ENCODE peak calls at places on chromosomes 7 and 10, in nine cellular contexts. A is heart left ventricle, E is BJ, P is cardiac fibroblast, X is cardiac muscle cell, I is tibial artery, V is endothelial cell, T is ovary, M is pancreas. J is an unnamed sample.

GRCh38 chr7:2438775-2439174 is 35.4 kb downstream of the CHST12 start:
- DNase-seq in V (no peak), I (no peak), M (no peak), E (no peak), X (no peak), T (no peak), A (no peak), P (no peak), J (no peak)

GRCh38 chr7:101017099-101017777 is 2.6 kb upstream of the MUC17 start:
- DNase-seq in P (peak), E (peak), M (no peak), V (peak), I (no peak), T (peak), A (peak), X (peak), J (peak)

GRCh38 chr7:4479367-4480039 is 202.6 kb upstream of the FOXK1 start:
- DNase-seq in T (no peak), V (no peak), E (no peak), M (no peak), P (peak), A (no peak), X (peak), I (no peak), J (no peak)

GRCh38 chr7:13017881-13018280 is 330.4 kb downstream of the ARL4A start:
- DNase-seq in A (no peak), I (no peak), X (no peak), P (no peak), M (no peak), E (no peak), T (no peak), V (no peak), J (no peak)

GRCh38 chr7:49245062-49245461 is 320.7 kb downstream of the CDC14C start:
- DNase-seq in X (no peak), M (no peak), E (no peak), A (no peak), I (no peak), P (no peak), T (no peak), V (no peak), J (no peak)

GRCh38 chr7:143145-143751 is 49.1 kb upstream of the FAM20C start:
- DNase-seq in T (no peak), M (peak), E (no peak), I (peak), A (no peak), V (no peak), P (no peak), X (no peak), J (no peak)

GRCh38 chr10:75101416-75102251 is 9.8 kb upstream of the SAMD8 start:
- DNase-seq in T (no peak), P (no peak), I (no peak), A (peak), M (no peak), V (no peak), X (no peak), E (no peak), J (no peak)

GRCh38 chr10:131928248-131929095 is 27.7 kb downstream of the PPP2R2D start:
- DNase-seq in P (no peak), X (peak), A (no peak), T (no peak), V (no peak), I (peak), E (no peak), M (peak), J (no peak)

GRCh38 chr7:124965553-124965952 is 35.9 kb upstream of the POT1 start:
- DNase-seq in E (no peak), A (no peak), X (no peak), M (no peak), V (no peak), I (no peak), T (no peak), P (no peak), J (no peak)

GRCh38 chr7:101818699-101819071 is 1.3 kb downstream of the CUX1 start:
- DNase-seq in E (no peak), A (no peak), P (peak), I (no peak), X (no peak), T (no peak), V (no peak), M (no peak), J (no peak)

GRCh38 chr10:93417264-93417663 is 64.9 kb downstream of the MYOF start:
- DNase-seq in E (no peak), M (no peak), V (no peak), T (no peak), X (no peak), I (no peak), A (peak), P (no peak), J (no peak)

GRCh38 chr7:22725585-22725984 is 1.4 kb upstream of the IL6 start:
- DNase-seq in V (no peak), T (no peak), M (no peak), A (no peak), I (no peak), X (peak), E (no peak), P (peak), J (no peak)

GRCh38 chr10:129962092-129962494 is 2.0 kb downstream of the EBF3 start:
- DNase-seq in I (peak), P (peak), M (no peak), T (no peak), X (peak), E (no peak), V (no peak), A (no peak), J (no peak)

GRCh38 chr7:100881136-100881535 is 6.2 kb downstream of the SRRT start:
- DNase-seq in M (peak), X (no peak), T (no peak), E (no peak), V (no peak), I (no peak), A (no peak), P (no peak), J (no peak)

GRCh38 chr7:112422842-112423496 is 27.3 kb upstream of the IFRD1 start:
- DNase-seq in M (peak), V (peak), I (peak), T (peak), A (peak), P (peak), E (peak), X (peak), J (peak)

GRCh38 chr10:97336942-97337719 is 2.6 kb upstream of the FRAT2 start:
- DNase-seq in T (peak), A (no peak), X (no peak), M (no peak), E (no peak), V (no peak), P (no peak), I (no peak), J (no peak)

GRCh38 chr10:123274513-123275182 is 120.4 kb downstream of the BUB3 start:
- DNase-seq in I (no peak), X (no peak), P (no peak), E (no peak), V (no peak), A (no peak), M (no peak), T (no peak), J (no peak)

GRCh38 chr7:134533288-134533771 is 6.0 kb downstream of the AKR1B10 start:
- DNase-seq in P (no peak), A (no peak), M (no peak), E (no peak), V (no peak), I (no peak), T (no peak), X (no peak), J (no peak)

GRCh38 chr7:92916751-92917369 is 80.5 kb upstream of the CDK6 start:
- DNase-seq in P (peak), I (no peak), V (no peak), M (no peak), A (no peak), E (peak), X (peak), T (no peak), J (no peak)

GRCh38 chr7:26686448-26686981 is 177.9 kb downstream of the SKAP2 start:
- DNase-seq in E (peak), X (peak), V (peak), P (peak), A (no peak), M (peak), I (no peak), T (peak), J (no peak)

GRCh38 chr7:117480978-117481377 is 1.2 kb downstream of the CFTR start:
- DNase-seq in T (no peak), P (no peak), X (no peak), A (no peak), V (no peak), I (no peak), E (no peak), M (no peak), J (no peak)

GRCh38 chr10:132546567-132547420 is 9.2 kb downstream of the INPP5A start:
- DNase-seq in T (peak), E (no peak), P (no peak), V (no peak), I (peak), M (peak), A (no peak), X (no peak), J (no peak)

GRCh38 chr10:126014309-126014708 is 117.9 kb downstream of the FANK1 start:
- DNase-seq in I (no peak), M (no peak), T (no peak), A (no peak), P (peak), E (peak), X (peak), V (no peak), J (no peak)

GRCh38 chr7:28125381-28126046 is 55.1 kb downstream of the JAZF1 start:
- DNase-seq in V (no peak), I (no peak), M (no peak), T (no peak), P (peak), A (no peak), E (no peak), X (peak), J (no peak)

GRCh38 chr7:158102897-158103296 is 484.7 kb downstream of the PTPRN2 start:
- DNase-seq in T (no peak), E (no peak), M (no peak), I (no peak), V (no peak), P (no peak), X (no peak), A (no peak), J (no peak)

DNA sequence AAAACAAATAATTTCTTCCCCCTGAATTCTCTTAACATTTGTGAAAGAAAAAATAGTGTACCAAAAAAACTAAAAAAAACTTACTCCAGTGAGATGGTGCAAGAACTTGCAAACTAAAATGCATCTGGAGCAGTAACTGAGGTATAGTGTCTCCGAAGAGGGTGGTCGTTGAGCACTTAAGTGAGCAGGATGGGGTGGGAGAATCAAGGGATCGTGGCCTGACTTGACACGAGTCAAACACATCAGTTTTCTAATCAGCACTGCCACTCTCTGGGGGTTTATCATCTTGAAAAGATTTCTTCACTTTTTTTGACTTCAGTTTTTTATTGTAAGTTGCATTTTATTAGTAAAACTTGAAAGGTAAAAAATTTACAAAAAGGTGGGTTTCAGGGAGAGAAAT is 2.5 kb downstream of the ZNF273 start:
- DNase-seq in I (no peak), X (no peak), A (no peak), T (no peak), P (no peak), V (no peak), M (no peak), E (no peak), J (no peak)
- TF ChIP-seq CTCF in I (no peak), X (no peak), A (no peak), T (no peak), P (no peak), V (no peak), M (no peak), E (no peak), J (no peak)

DNA sequence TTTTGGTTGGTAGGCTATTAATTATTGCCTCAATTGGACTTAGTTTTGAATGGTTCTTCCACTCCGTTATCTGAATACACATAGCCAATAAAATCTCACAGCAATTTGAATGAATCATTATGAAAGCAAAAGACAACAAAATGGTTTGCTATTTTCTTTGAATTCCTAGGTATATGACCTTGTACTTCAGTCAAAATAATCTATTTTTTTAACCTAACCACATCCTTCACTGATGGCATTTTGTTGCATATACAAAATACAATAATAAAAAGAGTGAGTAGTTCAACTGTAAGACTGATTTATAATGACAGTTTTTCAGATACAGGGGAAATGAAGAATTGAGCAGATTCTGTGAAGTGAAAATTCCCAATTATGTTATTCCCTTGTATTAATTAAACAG is 433.1 kb downstream of the HTR7 start:
- DNase-seq in P (no peak), A (no peak), M (no peak), X (no peak), T (no peak), V (no peak), E (no peak), I (no peak), J (no peak)
- TF ChIP-seq CTCF in P (no peak), A (no peak), M (no peak), X (no peak), T (no peak), V (no peak), E (no peak), I (no peak), J (no peak)

DNA sequence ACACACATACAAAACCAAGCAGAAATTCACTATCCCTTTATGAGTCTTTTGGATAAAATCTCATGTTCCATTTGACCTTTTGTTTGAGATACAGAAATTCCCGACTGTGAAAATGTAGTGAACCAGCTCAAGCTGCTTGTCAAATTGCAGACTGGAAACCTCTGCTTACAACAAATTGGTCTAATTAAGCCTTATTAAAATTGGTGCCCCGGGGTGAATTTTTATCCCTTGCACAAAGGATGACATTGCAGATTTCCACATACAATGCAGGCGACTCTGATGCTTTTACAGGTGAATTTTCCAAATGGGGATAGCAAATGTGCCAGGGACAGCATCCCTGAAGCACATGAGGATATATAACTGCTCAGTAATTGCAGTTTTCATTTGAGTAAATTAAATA is 257.3 kb downstream of the BMPER start:
- DNase-seq in X (no peak), E (no peak), A (no peak), P (no peak), V (no peak), T (no peak), M (no peak), I (no peak), J (no peak)
- TF ChIP-seq CTCF in X (no peak), E (no peak), A (no peak), P (no peak), V (no peak), T (no peak), M (no peak), I (no peak), J (no peak)

DNA sequence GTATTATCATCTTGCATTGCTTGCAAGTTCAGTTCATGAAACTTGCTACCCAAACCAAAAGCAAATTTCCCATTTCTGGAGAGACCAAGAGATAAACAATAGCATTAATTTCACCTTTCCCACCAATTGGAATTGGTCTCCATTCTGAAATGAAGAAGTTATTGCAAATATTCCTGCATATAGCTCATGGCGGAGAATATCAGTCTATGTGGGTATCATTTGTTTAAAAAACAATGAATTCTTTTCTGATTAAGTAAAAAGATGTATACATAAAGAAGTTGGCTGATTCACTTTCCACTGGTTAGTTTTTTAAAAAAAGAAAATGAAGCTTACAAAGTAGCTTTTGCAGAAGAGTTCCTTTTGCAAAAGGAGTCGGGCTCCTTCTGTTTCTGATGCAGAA is 19.5 kb upstream of the ANK3 start:
- DNase-seq in E (no peak), M (no peak), I (no peak), P (no peak), T (no peak), A (no peak), X (no peak), V (no peak), J (no peak)
- TF ChIP-seq CTCF in E (no peak), M (no peak), I (no peak), P (no peak), T (no peak), A (no peak), X (no peak), V (no peak), J (no peak)

GRCh38 chr7:126838194-126838593 is 414.5 kb downstream of the GRM8 start:
- DNase-seq in V (no peak), M (no peak), A (no peak), I (no peak), T (no peak), E (no peak), P (no peak), X (no peak), J (no peak)
- TF ChIP-seq CTCF in V (no peak), M (no peak), A (no peak), I (no peak), T (no peak), E (no peak), P (no peak), X (no peak), J (no peak)

GRCh38 chr7:74709880-74710671 is 52.6 kb downstream of the GTF2I start:
- DNase-seq in M (no peak), V (no peak), X (peak), I (no peak), P (peak), A (no peak), T (no peak), E (no peak), J (no peak)
- TF ChIP-seq CTCF in M (no peak), V (no peak), X (peak), I (no peak), P (no peak), A (no peak), T (no peak), E (no peak), J (no peak)

GRCh38 chr10:48656241-48656921 is 28.3 kb upstream of the WDFY4 start:
- DNase-seq in P (peak), T (peak), M (peak), I (peak), E (peak), X (peak), A (peak), V (peak), J (peak)
- TF ChIP-seq CTCF in P (peak), T (peak), M (peak), I (peak), E (peak), X (peak), A (peak), V (peak), J (no peak)

GRCh38 chr7:151060416-151061234 is 1.2 kb downstream of the SLC4A2 start:
- DNase-seq in P (peak), I (peak), X (peak), T (peak), E (no peak), V (no peak), M (no peak), A (no peak), J (no peak)
- TF ChIP-seq CTCF in P (no peak), I (no peak), X (peak), T (no peak), E (no peak), V (no peak), M (no peak), A (no peak), J (no peak)

GRCh38 chr7:17855202-17855601 is 85.1 kb downstream of the SNX13 start:
- DNase-seq in I (no peak), A (no peak), T (no peak), X (no peak), M (no peak), V (no peak), E (no peak), P (no peak), J (no peak)
- TF ChIP-seq CTCF in I (no peak), A (no peak), T (no peak), X (no peak), M (no peak), V (no peak), E (no peak), P (no peak), J (no peak)